ENCODE peak calls at places on chromosomes 16 and 17, in nine cellular contexts. Q is GM23248; C is ACHN; S is T-helper 2 cell; D is astrocyte of the hippocampus; H is stimulated activated CD4-positive, alpha-beta T cell treated with anti-CD3 and anti-CD28 coated beads, TNF-alpha, amount 100 ng/mL, for 48 hours; A is anterior cingulate cortex; P is GM13976; B is AG10803. V is an unnamed sample.

GRCh38 chr17:80507965-80508364 is 31.6 kb upstream of the NPTX1 start:
- DNase-seq in Q (no peak), C (no peak), S (no peak), D (no peak), H (no peak), A (no peak), P (no peak), B (no peak), V (no peak)

GRCh38 chr17:45414997-45415881 is 17.4 kb downstream of the ARHGAP27 start:
- DNase-seq in Q (no peak), C (no peak), S (no peak), D (no peak), H (no peak), A (no peak), P (no peak), B (no peak), V (no peak)

GRCh38 chr17:3026125-3026855 is 37.1 kb downstream of the OR1D5 start:
- DNase-seq in Q (no peak), C (no peak), S (no peak), D (no peak), H (no peak), A (no peak), P (no peak), B (no peak), V (no peak)

GRCh38 chr16:643050-643368 is 1.4 kb downstream of the MCRIP2 start:
- DNase-seq in Q (no peak), C (no peak), S (no peak), D (no peak), H (no peak), A (no peak), P (no peak), B (no peak), V (no peak)

GRCh38 chr17:66952031-66952524 is 12.4 kb upstream of the CACNG4 start:
- DNase-seq in Q (peak), C (peak), S (no peak), D (peak), H (no peak), A (no peak), P (no peak), B (peak), V (peak)

GRCh38 chr16:31052131-31052530 is 18.8 kb downstream of the STX4 start:
- DNase-seq in Q (peak), C (peak), S (no peak), D (peak), H (no peak), A (no peak), P (no peak), B (peak), V (peak)

GRCh38 chr16:23389201-23389600 is 63.8 kb downstream of the COG7 start:
- DNase-seq in Q (no peak), C (no peak), S (no peak), D (no peak), H (no peak), A (no peak), P (no peak), B (no peak), V (no peak)

GRCh38 chr16:19843371-19843770 is 41.3 kb downstream of the GPRC5B start:
- DNase-seq in Q (peak), C (no peak), S (no peak), D (peak), H (no peak), A (no peak), P (no peak), B (no peak), V (peak)

GRCh38 chr17:56681561-56682266 is 88.2 kb downstream of the NOG start:
- DNase-seq in Q (peak), C (peak), S (no peak), D (peak), H (no peak), A (no peak), P (no peak), B (peak), V (peak)

GRCh38 chr17:83192161-83192788 is 112.9 kb downstream of the METRNL start:
- DNase-seq in Q (peak), C (no peak), S (no peak), D (peak), H (no peak), A (no peak), P (no peak), B (peak), V (peak)

GRCh38 chr16:29877266-29877961 is 14.4 kb upstream of the CDIPT start:
- DNase-seq in Q (peak), C (peak), S (peak), D (no peak), H (peak), A (no peak), P (peak), B (no peak), V (peak)

GRCh38 chr16:24645739-24646645 is 83.5 kb upstream of the TNRC6A start:
- DNase-seq in Q (peak), C (peak), S (no peak), D (peak), H (no peak), A (no peak), P (no peak), B (peak), V (peak)

GRCh38 chr17:16918443-16918842 is 53.5 kb downstream of the TNFRSF13B start:
- DNase-seq in Q (no peak), C (no peak), S (no peak), D (no peak), H (no peak), A (no peak), P (no peak), B (no peak), V (no peak)

GRCh38 chr17:66306413-66306812 is 4.0 kb downstream of the PRKCA start:
- DNase-seq in Q (peak), C (no peak), S (no peak), D (peak), H (no peak), A (no peak), P (no peak), B (peak), V (peak)

GRCh38 chr16:15946257-15947044 is 3.0 kb upstream of the ABCC1 start:
- DNase-seq in Q (peak), C (no peak), S (no peak), D (peak), H (no peak), A (no peak), P (no peak), B (peak), V (peak)